ENCODE peak calls at places on chromosome 11, in ten cellular contexts. Y, W, N, B, U, O, F, D, H and X are unnamed samples.

GRCh38 chr11:87421422-87421821 is 383.7 kb downstream of the TMEM135 start:
- DNase-seq in Y (peak), W (no peak), N (no peak), B (no peak), U (peak), O (peak), F (peak), D (peak), H (no peak), X (no peak)

GRCh38 chr11:120532511-120533196 is 21.1 kb downstream of the GRIK4 start:
- DNase-seq in Y (no peak), W (no peak), N (no peak), B (no peak), U (peak), O (no peak), F (no peak), D (no peak), H (no peak), X (no peak)

GRCh38 chr11:46446343-46446751 is 54.8 kb upstream of the CHRM4 start:
- DNase-seq in Y (no peak), W (no peak), N (no peak), B (no peak), U (no peak), O (peak), F (no peak), D (no peak), H (no peak), X (no peak)

GRCh38 chr11:71329731-71330130 is 77.4 kb upstream of the SHANK2 start:
- DNase-seq in Y (no peak), W (peak), N (no peak), B (peak), U (no peak), O (no peak), F (no peak), D (no peak), H (no peak), X (no peak)

GRCh38 chr11:83249972-83250593 is 36.1 kb downstream of the CCDC90B start:
- DNase-seq in Y (peak), W (no peak), N (no peak), B (no peak), U (peak), O (peak), F (peak), D (no peak), H (no peak), X (no peak)

GRCh38 chr11:44377121-44377520 is 67.2 kb upstream of the ALX4 start:
- DNase-seq in Y (no peak), W (peak), N (no peak), B (no peak), U (no peak), O (no peak), F (no peak), D (no peak), H (no peak), X (no peak)

GRCh38 chr11:66970371-66970807 is 4.7 kb upstream of the C11orf86 start:
- DNase-seq in Y (no peak), W (no peak), N (no peak), B (no peak), U (no peak), O (no peak), F (no peak), D (no peak), H (no peak), X (no peak)

GRCh38 chr11:75429902-75430691 is 2.9 kb downstream of the KLHL35 start:
- DNase-seq in Y (peak), W (no peak), N (peak), B (no peak), U (peak), O (no peak), F (peak), D (peak), H (peak), X (peak)

GRCh38 chr11:6099577-6099976 is 7.9 kb upstream of the OR56B4 start:
- DNase-seq in Y (no peak), W (no peak), N (no peak), B (no peak), U (no peak), O (no peak), F (no peak), D (no peak), H (no peak), X (no peak)

GRCh38 chr11:8707541-8708270 is 25.1 kb downstream of the RPL27A start:
- DNase-seq in Y (no peak), W (no peak), N (no peak), B (peak), U (no peak), O (peak), F (no peak), D (no peak), H (no peak), X (no peak)

GRCh38 chr11:1207451-1208360 is 15.2 kb upstream of the MUC5B start:
- DNase-seq in Y (no peak), W (peak), N (peak), B (peak), U (no peak), O (no peak), F (no peak), D (peak), H (no peak), X (no peak)

GRCh38 chr11:68749061-68749491 is 2.2 kb downstream of the TESMIN start:
- DNase-seq in Y (no peak), W (no peak), N (no peak), B (no peak), U (no peak), O (no peak), F (no peak), D (no peak), H (no peak), X (no peak)

GRCh38 chr11:116558504-116559252 is 214.1 kb downstream of the BUD13 start:
- DNase-seq in Y (no peak), W (no peak), N (no peak), B (no peak), U (peak), O (no peak), F (no peak), D (no peak), H (no peak), X (no peak)

GRCh38 chr11:24078056-24078455 is 418.8 kb upstream of the LUZP2 start:
- DNase-seq in Y (no peak), W (no peak), N (no peak), B (no peak), U (no peak), O (no peak), F (no peak), D (no peak), H (no peak), X (no peak)

GRCh38 chr11:46237248-46238077 is 40.0 kb upstream of the CREB3L1 start:
- DNase-seq in Y (peak), W (peak), N (peak), B (no peak), U (peak), O (no peak), F (peak), D (peak), H (no peak), X (peak)

GRCh38 chr11:2833938-2834892 is 51.4 kb downstream of the CDKN1C start:
- DNase-seq in Y (no peak), W (no peak), N (no peak), B (no peak), U (no peak), O (no peak), F (no peak), D (no peak), H (no peak), X (no peak)

GRCh38 chr11:1534682-1535081 is 37.4 kb downstream of the DUSP8 start:
- DNase-seq in Y (no peak), W (no peak), N (no peak), B (no peak), U (no peak), O (no peak), F (no peak), D (no peak), H (no peak), X (no peak)

GRCh38 chr11:4191031-4191571 is 96.5 kb downstream of the RRM1 start:
- DNase-seq in Y (no peak), W (no peak), N (no peak), B (no peak), U (no peak), O (no peak), F (no peak), D (no peak), H (no peak), X (no peak)

GRCh38 chr11:69351460-69351859 is 57.5 kb downstream of the MYEOV start:
- DNase-seq in Y (no peak), W (no peak), N (no peak), B (no peak), U (peak), O (no peak), F (no peak), D (no peak), H (no peak), X (no peak)

GRCh38 chr11:12164061-12165014 is 53.9 kb downstream of the MICAL2 start:
- DNase-seq in Y (no peak), W (no peak), N (no peak), B (no peak), U (peak), O (no peak), F (no peak), D (no peak), H (no peak), X (no peak)

GRCh38 chr11:122733301-122733686 is 77.8 kb downstream of the UBASH3B start:
- DNase-seq in Y (no peak), W (no peak), N (no peak), B (no peak), U (no peak), O (peak), F (no peak), D (peak), H (no peak), X (no peak)

GRCh38 chr11:121104223-121104831 is 3.3 kb downstream of the TECTA start:
- DNase-seq in Y (no peak), W (no peak), N (no peak), B (no peak), U (no peak), O (no peak), F (no peak), D (no peak), H (no peak), X (no peak)

GRCh38 chr11:33722579-33723234 is 13.5 kb downstream of the CD59 start:
- DNase-seq in Y (no peak), W (no peak), N (peak), B (no peak), U (no peak), O (no peak), F (no peak), D (no peak), H (no peak), X (no peak)

GRCh38 chr11:46200537-46201281 is 76.8 kb upstream of the CREB3L1 start:
- DNase-seq in Y (no peak), W (no peak), N (no peak), B (no peak), U (peak), O (no peak), F (no peak), D (no peak), H (no peak), X (no peak)

GRCh38 chr11:72614381-72614780 is 59.8 kb downstream of the PDE2A start:
- DNase-seq in Y (no peak), W (no peak), N (no peak), B (no peak), U (no peak), O (no peak), F (no peak), D (no peak), H (no peak), X (no peak)

GRCh38 chr11:47018637-47019036 is 82.1 kb downstream of the CSTPP1 start:
- DNase-seq in Y (no peak), W (no peak), N (no peak), B (no peak), U (no peak), O (no peak), F (no peak), D (no peak), H (no peak), X (no peak)

GRCh38 chr11:94193288-94193687 is 64.6 kb downstream of the PANX1 start:
- DNase-seq in Y (peak), W (no peak), N (no peak), B (no peak), U (peak), O (no peak), F (no peak), D (no peak), H (no peak), X (no peak)

GRCh38 chr11:2215561-2216399 is 44.2 kb upstream of the TH start:
- DNase-seq in Y (no peak), W (no peak), N (no peak), B (peak), U (no peak), O (no peak), F (no peak), D (no peak), H (no peak), X (no peak)

GRCh38 chr11:60756307-60757032 is at the start of gene MS4A15:
- DNase-seq in Y (peak), W (peak), N (no peak), B (peak), U (no peak), O (peak), F (peak), D (no peak), H (no peak), X (no peak)

GRCh38 chr11:92685049-92685448 is 284.4 kb upstream of the MTNR1B start:
- DNase-seq in Y (no peak), W (no peak), N (no peak), B (no peak), U (no peak), O (no peak), F (no peak), D (no peak), H (no peak), X (no peak)

GRCh38 chr11:83051760-83052671 is 19.7 kb downstream of the RAB30 start:
- DNase-seq in Y (no peak), W (no peak), N (no peak), B (no peak), U (peak), O (peak), F (no peak), D (no peak), H (no peak), X (no peak)

GRCh38 chr11:130089669-130090063 is 20.0 kb downstream of the APLP2 start:
- DNase-seq in Y (no peak), W (no peak), N (no peak), B (no peak), U (no peak), O (no peak), F (no peak), D (no peak), H (no peak), X (no peak)

GRCh38 chr11:35641206-35641885 is 21.2 kb upstream of the TRIM44 start:
- DNase-seq in Y (no peak), W (no peak), N (no peak), B (no peak), U (peak), O (no peak), F (no peak), D (no peak), H (no peak), X (no peak)

GRCh38 chr11:69232821-69233760 is 60.9 kb upstream of the MYEOV start:
- DNase-seq in Y (no peak), W (peak), N (no peak), B (peak), U (no peak), O (no peak), F (no peak), D (no peak), H (no peak), X (no peak)

GRCh38 chr11:130209944-130210854 is 50.6 kb downstream of the ST14 start:
- DNase-seq in Y (no peak), W (no peak), N (no peak), B (no peak), U (peak), O (no peak), F (no peak), D (peak), H (no peak), X (no peak)

GRCh38 chr11:78380615-78381029 is 37.0 kb downstream of the GAB2 start:
- DNase-seq in Y (no peak), W (no peak), N (no peak), B (no peak), U (peak), O (no peak), F (no peak), D (no peak), H (no peak), X (no peak)

GRCh38 chr11:117900144-117900651 is 23.7 kb upstream of the FXYD6 start:
- DNase-seq in Y (no peak), W (peak), N (no peak), B (peak), U (no peak), O (no peak), F (no peak), D (no peak), H (no peak), X (no peak)